ENCODE peak calls at places on chromosomes 16 and 17, in seven cellular contexts. V is HCT116, K is AG10803, Q is fibroblast of pulmonary artery, O is MM.1S, D is kidney epithelial cell, J is mammary epithelial cell. C is an unnamed sample.

GRCh38 chr16:50305441-50306061 is 39.2 kb downstream of the ADCY7 start:
- DNase-seq in Q (no peak), O (no peak), V (no peak), J (no peak), K (no peak), D (no peak), C (no peak)

GRCh38 chr17:48244814-48245213 is 137.2 kb downstream of the SNX11 start:
- DNase-seq in O (no peak), J (no peak), K (no peak), D (no peak), V (no peak), Q (no peak), C (no peak)

GRCh38 chr16:85349413-85350145 is 237.3 kb upstream of the CIBAR2 start:
- DNase-seq in O (no peak), D (no peak), K (no peak), Q (no peak), J (no peak), V (no peak), C (no peak)

GRCh38 chr17:4780325-4781010 is 5.7 kb downstream of the VMO1 start:
- DNase-seq in J (no peak), K (no peak), V (no peak), O (no peak), D (no peak), Q (no peak), C (no peak)

GRCh38 chr17:59149051-59149450 is 5.9 kb downstream of the SKA2 start:
- DNase-seq in D (no peak), O (no peak), J (peak), V (no peak), K (peak), Q (peak), C (no peak)

GRCh38 chr16:57863434-57864160 is 61.3 kb upstream of the KIFC3 start:
- DNase-seq in Q (peak), J (peak), K (peak), O (peak), V (peak), D (no peak), C (no peak)

GRCh38 chr16:56874800-56875199 is 9.8 kb downstream of the SLC12A3 start:
- DNase-seq in K (peak), J (no peak), V (no peak), O (no peak), D (no peak), Q (peak), C (no peak)

GRCh38 chr16:22262460-22262859 is 34.7 kb upstream of the POLR3E start:
- DNase-seq in J (no peak), Q (peak), O (no peak), V (no peak), D (no peak), K (peak), C (no peak)

GRCh38 chr16:49019081-49019633 is 262.5 kb downstream of the CBLN1 start:
- DNase-seq in K (peak), J (no peak), Q (no peak), V (no peak), O (no peak), D (peak), C (no peak)

GRCh38 chr17:37700881-37701280 is 44.0 kb downstream of the HNF1B start:
- DNase-seq in V (no peak), O (no peak), J (no peak), Q (no peak), K (no peak), D (no peak), C (no peak)

GRCh38 chr16:88920618-88921602 is 54.5 kb upstream of the PABPN1L start:
- DNase-seq in K (peak), V (no peak), D (no peak), J (no peak), Q (peak), O (no peak), C (peak)

GRCh38 chr17:11240041-11240801 is 792 bp upstream of the SHISA6 start:
- DNase-seq in V (no peak), O (no peak), K (no peak), D (no peak), Q (no peak), J (no peak), C (no peak)

GRCh38 chr16:68786685-68787418 is 49.8 kb downstream of the CDH1 start:
- DNase-seq in D (no peak), K (peak), O (no peak), V (no peak), J (peak), Q (peak), C (no peak)

GRCh38 chr16:87406495-87407088 is 14.5 kb downstream of the MAP1LC3B start:
- DNase-seq in V (no peak), J (no peak), K (no peak), Q (no peak), D (no peak), O (no peak), C (no peak)

GRCh38 chr16:19138601-19139000 is 24.8 kb downstream of the ITPRIPL2 start:
- DNase-seq in Q (peak), D (no peak), K (peak), J (peak), O (no peak), V (no peak), C (no peak)

GRCh38 chr17:2070241-2071023 is 15.5 kb downstream of the HIC1 start:
- DNase-seq in D (no peak), V (no peak), J (no peak), K (no peak), Q (no peak), O (no peak), C (peak)

GRCh38 chr17:8859029-8859803 is 8.3 kb downstream of the PIK3R6 start:
- DNase-seq in K (peak), Q (no peak), V (no peak), J (peak), D (no peak), O (no peak), C (peak)

GRCh38 chr16:50731130-50731988 is 10.5 kb upstream of the CYLD start:
- DNase-seq in V (no peak), O (no peak), Q (no peak), K (no peak), D (no peak), J (no peak), C (no peak)

GRCh38 chr16:49366669-49367068 is 6.9 kb upstream of the C16orf78 start:
- DNase-seq in V (no peak), D (no peak), Q (no peak), K (no peak), O (peak), J (no peak), C (peak)

GRCh38 chr17:40551091-40551873 is 14.0 kb downstream of the CCR7 start:
- DNase-seq in D (peak), V (no peak), Q (peak), J (no peak), O (no peak), K (peak), C (no peak)

GRCh38 chr17:76271669-76272540 is 6.8 kb downstream of the UBALD2 start:
- DNase-seq in K (no peak), J (no peak), O (no peak), V (no peak), D (no peak), Q (no peak), C (peak)

GRCh38 chr16:54946909-54947308 is 16.2 kb downstream of the IRX5 start:
- DNase-seq in J (peak), V (no peak), D (no peak), O (no peak), K (no peak), Q (no peak), C (no peak)

GRCh38 chr16:22763655-22764054 is 50.3 kb upstream of the HS3ST2 start:
- DNase-seq in D (no peak), Q (no peak), K (no peak), O (no peak), V (no peak), J (no peak), C (no peak)

GRCh38 chr17:45376171-45376564 is 56.5 kb downstream of the ARHGAP27 start:
- DNase-seq in Q (no peak), V (no peak), O (no peak), J (no peak), D (no peak), K (no peak), C (no peak)

DNA sequence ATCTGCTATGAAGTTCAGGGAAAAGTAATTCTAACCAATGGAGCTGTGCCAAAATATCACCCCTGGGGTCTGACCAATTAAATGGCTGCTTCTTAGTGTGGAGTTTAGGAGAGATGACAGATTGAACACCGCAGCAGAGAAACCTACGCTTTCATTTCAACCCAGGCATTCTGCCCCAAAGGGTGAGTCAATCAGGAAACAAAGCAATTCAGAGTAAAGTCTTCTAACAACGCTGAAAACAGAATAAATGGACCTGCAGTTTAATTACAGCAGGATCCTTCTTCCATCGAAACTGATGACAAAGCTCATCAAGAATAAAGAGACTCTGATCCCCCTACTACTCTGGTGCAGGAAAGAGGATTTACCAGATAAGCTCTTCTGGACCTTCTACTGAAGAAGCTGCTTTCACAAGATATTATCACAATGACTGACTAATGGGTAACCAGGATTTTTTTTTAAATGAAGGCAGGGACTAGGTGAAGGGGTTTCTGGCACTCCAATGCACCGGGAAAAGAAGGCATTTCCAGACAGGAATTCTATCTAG is 16.7 kb downstream of the RFFL start:
- DNase-seq in D (no peak), Q (peak), J (no peak), V (no peak), K (peak), O (peak), C (peak)
- H3K4me3 ChIP-seq in D (no peak), Q (peak), J (no peak), V (no peak), K (no peak), O (peak), C (peak)

DNA sequence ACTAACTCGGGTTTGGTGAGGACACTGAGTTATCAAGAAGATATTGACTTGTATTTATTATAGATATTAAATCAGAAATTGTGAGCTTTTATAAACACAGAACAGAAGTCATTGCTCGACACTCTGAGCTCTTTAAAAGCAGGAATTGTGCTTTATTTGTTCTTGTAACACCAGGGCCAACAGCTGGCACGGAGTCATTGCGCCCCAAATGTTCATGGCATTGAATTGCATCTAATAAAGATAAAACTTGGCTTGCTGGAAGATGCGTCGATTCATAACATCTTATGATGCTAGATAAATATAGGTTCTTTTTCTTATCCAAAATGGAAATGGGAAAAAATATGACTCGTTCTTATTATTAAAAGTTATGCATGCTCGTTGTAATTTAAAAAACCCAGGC is 11.8 kb upstream of the MLYCD start:
- DNase-seq in O (no peak), J (peak), V (peak), K (peak), Q (peak), D (no peak), C (no peak)
- TF ChIP-seq CTCF in O (peak), J (peak), V (peak), K (peak), Q (peak), D (peak), C (no peak)

GRCh38 chr17:35811759-35812158 is 2.5 kb downstream of the TAF15 start:
- DNase-seq in D (no peak), O (no peak), K (no peak), Q (no peak), J (no peak), V (no peak), C (no peak)
- H3K4me3 ChIP-seq in D (no peak), O (no peak), K (no peak), Q (no peak), J (no peak), V (no peak), C (no peak)

GRCh38 chr16:67399749-67400704 is 6.7 kb upstream of the TPPP3 start:
- DNase-seq in V (no peak), K (no peak), Q (no peak), J (no peak), O (no peak), D (no peak), C (no peak)
- TF ChIP-seq CTCF in V (no peak), K (no peak), Q (no peak), J (no peak), O (no peak), D (no peak), C (no peak)